ENCODE peak calls at places on chromosome 19, in seven cellular contexts. N is left lung; X is colonic mucosa; I is astrocyte of the cerebellum; U is fibroblast of the aortic adventitia; D is CD8-positive, alpha-beta T cell; C is IMR-90. Q is an unnamed sample.

GRCh38 chr19:867301-867793 is 7.9 kb downstream of the CFD start:
- DNase-seq in N (no peak), X (no peak), I (no peak), U (no peak), D (no peak), C (no peak), Q (no peak)

GRCh38 chr19:39411832-39412099 is 703 bp upstream of the PLEKHG2 start:
- DNase-seq in N (peak; percentile 90), X (peak; percentile 97), I (peak; percentile 85), U (peak; percentile 97), D (peak; percentile 94), C (peak; percentile 92), Q (peak; percentile 88)

GRCh38 chr19:13012690-13013608 is 17.7 kb downstream of the NFIX start:
- DNase-seq in N (peak; percentile 74), X (peak; percentile 85), I (no peak), U (peak; percentile 85), D (peak; percentile 30), C (peak; percentile 63), Q (no peak)

GRCh38 chr19:43078311-43078710 is 4.2 kb downstream of the PSG2 start:
- DNase-seq in N (no peak), X (no peak), I (no peak), U (peak; percentile 78), D (no peak), C (peak; percentile 81), Q (peak; percentile 89)

GRCh38 chr19:1131718-1132552 is 28.1 kb downstream of the GPX4 start:
- DNase-seq in N (peak; percentile 92), X (peak; percentile 93), I (peak; percentile 63), U (peak; percentile 89), D (peak; percentile 88), C (peak; percentile 88), Q (peak; percentile 85)

GRCh38 chr19:15247107-15248014 is 15.1 kb upstream of the EPHX3 start:
- DNase-seq in N (no peak), X (no peak), I (no peak), U (no peak), D (no peak), C (no peak), Q (no peak)

GRCh38 chr19:19594371-19594770 is 24.1 kb downstream of the PBX4 start:
- DNase-seq in N (no peak), X (no peak), I (no peak), U (no peak), D (no peak), C (no peak), Q (no peak)

GRCh38 chr19:2652504-2653099 is 49.9 kb downstream of the GNG7 start:
- DNase-seq in N (no peak), X (no peak), I (no peak), U (no peak), D (no peak), C (no peak), Q (no peak)

GRCh38 chr19:3459322-3459881 is 20.9 kb downstream of the SMIM24 start:
- DNase-seq in N (peak; percentile 91), X (peak; percentile 65), I (peak; percentile 87), U (peak; percentile 94), D (no peak), C (peak; percentile 94), Q (no peak)

GRCh38 chr19:18167975-18168645 is 5.5 kb upstream of the IFI30 start:
- DNase-seq in N (peak; percentile 51), X (no peak), I (no peak), U (peak; percentile 36), D (peak; percentile 65), C (peak; percentile 16), Q (no peak)

GRCh38 chr19:4567584-4568071 is 8.1 kb upstream of the SEMA6B start:
- DNase-seq in N (no peak), X (peak; percentile 73), I (no peak), U (peak; percentile 61), D (peak; percentile 64), C (peak; percentile 20), Q (peak; percentile 28)

GRCh38 chr19:31913103-31913710 is 432.2 kb upstream of the ZNF507 start:
- DNase-seq in N (no peak), X (no peak), I (no peak), U (no peak), D (no peak), C (no peak), Q (no peak)

GRCh38 chr19:57334191-57334590 is 13.9 kb downstream of the ZNF543 start:
- DNase-seq in N (no peak), X (no peak), I (no peak), U (peak; percentile 15), D (no peak), C (peak; percentile 9), Q (peak; percentile 97)

GRCh38 chr19:38385804-38386257 is 2.0 kb downstream of the GGN start:
- DNase-seq in N (no peak), X (no peak), I (no peak), U (no peak), D (no peak), C (no peak), Q (no peak)

GRCh38 chr19:51368366-51369282 is at the start of gene CLDND2:
- DNase-seq in N (no peak), X (no peak), I (no peak), U (no peak), D (peak; percentile 43), C (no peak), Q (no peak)

GRCh38 chr19:19261350-19262189 is 11.5 kb downstream of the TM6SF2 start:
- DNase-seq in N (no peak), X (no peak), I (no peak), U (no peak), D (no peak), C (no peak), Q (no peak)

GRCh38 chr19:30022659-30023058 is 80.6 kb downstream of the URI1 start:
- DNase-seq in N (no peak), X (no peak), I (no peak), U (no peak), D (no peak), C (no peak), Q (no peak)

GRCh38 chr19:23321953-23322549 is 71.9 kb upstream of the ZNF724 start:
- DNase-seq in N (no peak), X (no peak), I (no peak), U (no peak), D (no peak), C (no peak), Q (no peak)

DNA sequence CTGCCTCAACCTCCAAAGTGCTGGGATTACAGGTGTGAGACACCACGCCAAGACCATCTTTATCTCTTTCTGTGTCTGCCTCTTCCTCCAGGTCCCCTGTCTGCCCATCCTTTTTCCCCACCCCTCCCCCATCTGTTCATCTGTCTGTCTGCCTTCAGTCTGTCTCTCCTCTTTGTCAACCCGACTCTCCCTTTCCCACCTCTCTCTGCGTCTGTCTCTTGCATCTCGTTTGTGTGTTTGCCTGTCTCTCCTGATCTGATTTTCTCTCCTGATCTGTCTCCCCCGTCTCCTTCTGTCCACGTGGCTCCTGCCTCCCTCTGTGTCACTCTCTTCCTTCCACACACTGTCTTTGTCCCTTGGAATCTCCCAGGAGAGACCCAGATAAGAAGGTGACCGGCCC is 10.0 kb downstream of the VASP start:
- DNase-seq in N (no peak), X (no peak), I (no peak), U (no peak), D (no peak), C (no peak), Q (no peak)
- H3K4me3 ChIP-seq in N (no peak overlapping the region), X (no peak overlapping the region), I (no peak overlapping the region), U (no peak overlapping the region), D (no peak overlapping the region), C (no peak overlapping the region), Q (no peak overlapping the region)

GRCh38 chr19:14181906-14182305 is 24.1 kb downstream of the ADGRL1 start:
- DNase-seq in N (no peak), X (no peak), I (no peak), U (no peak), D (no peak), C (no peak), Q (no peak)

GRCh38 chr19:14185158-14185557 is 20.8 kb downstream of the ADGRL1 start:
- DNase-seq in N (no peak), X (no peak), I (no peak), U (no peak), D (no peak), C (no peak), Q (no peak)

GRCh38 chr19:14182481-14182880 is 23.5 kb downstream of the ADGRL1 start:
- DNase-seq in N (no peak), X (no peak), I (no peak), U (no peak), D (no peak), C (no peak), Q (no peak)

GRCh38 chr19:14187586-14187985 is 18.4 kb downstream of the ADGRL1 start:
- DNase-seq in N (no peak), X (no peak), I (no peak), U (no peak), D (no peak), C (no peak), Q (no peak)

GRCh38 chr19:14183741-14184395 is 22.1 kb downstream of the ADGRL1 start:
- DNase-seq in N (no peak), X (no peak), I (no peak), U (no peak), D (no peak), C (no peak), Q (no peak)
- TF ChIP-seq CTCF in N (no peak), X (no peak), I (no peak), U (no peak), D (no peak), C (no peak), Q (no peak)

DNA sequence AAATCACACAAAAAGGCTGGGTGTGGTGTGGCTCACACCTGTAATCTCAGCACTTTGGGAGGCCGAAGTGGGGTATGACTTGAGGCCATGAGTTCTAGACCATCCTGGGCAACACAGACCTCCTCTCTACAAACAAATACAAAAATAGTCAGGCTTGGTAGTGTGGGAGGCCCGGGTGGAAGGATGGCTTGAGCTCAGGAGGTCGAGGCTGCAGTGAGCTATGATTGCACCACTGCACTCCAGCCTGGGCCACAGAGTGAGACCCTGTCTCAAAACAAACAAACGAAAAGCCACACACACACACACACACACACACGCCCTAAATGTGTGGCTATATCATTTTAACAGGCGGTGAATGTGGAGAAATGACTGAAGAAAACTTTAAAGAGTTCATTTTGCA is 904 bp upstream of the ZNF557 start:
- DNase-seq in N (no peak), X (no peak), I (no peak), U (no peak), D (no peak), C (no peak), Q (no peak)
- H3K4me3 ChIP-seq in N (peak overlapping the region; percentile 99), X (no peak overlapping the region), I (peak overlapping the region; percentile 95), U (no peak overlapping the region), D (no peak overlapping the region), C (no peak overlapping the region), Q (peak overlapping the region; percentile 5)

GRCh38 chr19:35612559-35613321 is at the start of gene HAUS5:
- DNase-seq in N (peak; percentile 91), X (peak; percentile 95), I (peak; percentile 75), U (peak; percentile 84), D (peak; percentile 94), C (peak; percentile 87), Q (peak; percentile 78)
- TF ChIP-seq CTCF in N (no peak), X (no peak), I (no peak), U (no peak), D (no peak), C (peak; percentile 23), Q (no peak)

GRCh38 chr19:48866692-48867091 is 1.7 kb downstream of the PLEKHA4 start:
- DNase-seq in N (no peak), X (no peak), I (no peak), U (peak; percentile 14), D (no peak), C (no peak), Q (no peak)
- H3K4me3 ChIP-seq in N (no peak overlapping the region), X (no peak overlapping the region), I (no peak overlapping the region), U (peak overlapping the region; percentile 78), D (no peak overlapping the region), C (no peak overlapping the region), Q (no peak overlapping the region)

GRCh38 chr19:48169974-48170803 is at the start of the genes LIG1 and ZSWIM9:
- DNase-seq in N (peak; percentile 93), X (peak; percentile 94), I (peak; percentile 82), U (peak; percentile 95), D (peak; percentile 90), C (peak; percentile 95), Q (peak; percentile 84)
- TF ChIP-seq CTCF in N (no peak), X (no peak), I (peak; percentile 6), U (peak; percentile 4), D (peak; percentile 25), C (peak; percentile 23), Q (peak; percentile 16)

Q was measured in bronchial epithelial cell.